ENCODE peak calls at places on chromosomes 2 and 18, in six cellular contexts. One of them, this sample, is unnamed.

GRCh38 chr2:39179974-39180960 is 59.4 kb upstream of the SOS1 start:
- DNase-seq in heart left ventricle: no peak
- DNase-seq in midbrain: no peak
- DNase-seq in iris pigment epithelial cell: no peak
- DNase-seq in GDM1: no peak
- DNase-seq in dermis microvascular lymphatic vessel endothelial cell: no peak
- DNase-seq in this sample: no peak

GRCh38 chr2:182504903-182505302 is 78.1 kb upstream of the PDE1A start:
- DNase-seq in dermis microvascular lymphatic vessel endothelial cell: no peak
- DNase-seq in GDM1: no peak
- DNase-seq in heart left ventricle: no peak
- DNase-seq in iris pigment epithelial cell: peak
- DNase-seq in midbrain: no peak
- DNase-seq in this sample: no peak

GRCh38 chr2:159202568-159203071 is 83.9 kb downstream of the WDSUB1 start:
- DNase-seq in heart left ventricle: no peak
- DNase-seq in midbrain: peak
- DNase-seq in dermis microvascular lymphatic vessel endothelial cell: no peak
- DNase-seq in iris pigment epithelial cell: peak
- DNase-seq in GDM1: no peak
- DNase-seq in this sample: no peak

GRCh38 chr2:98647636-98648035 is 39.2 kb downstream of the UNC50 start:
- DNase-seq in iris pigment epithelial cell: no peak
- DNase-seq in midbrain: no peak
- DNase-seq in dermis microvascular lymphatic vessel endothelial cell: no peak
- DNase-seq in GDM1: no peak
- DNase-seq in heart left ventricle: no peak
- DNase-seq in this sample: no peak

GRCh38 chr2:176324862-176325261 is 55.6 kb downstream of the MTX2 start:
- DNase-seq in heart left ventricle: no peak
- DNase-seq in GDM1: no peak
- DNase-seq in iris pigment epithelial cell: no peak
- DNase-seq in dermis microvascular lymphatic vessel endothelial cell: no peak
- DNase-seq in midbrain: no peak
- DNase-seq in this sample: no peak

GRCh38 chr2:134336352-134336751 is 82.5 kb downstream of the MGAT5 start:
- DNase-seq in dermis microvascular lymphatic vessel endothelial cell: no peak
- DNase-seq in heart left ventricle: no peak
- DNase-seq in midbrain: no peak
- DNase-seq in iris pigment epithelial cell: no peak
- DNase-seq in GDM1: no peak
- DNase-seq in this sample: no peak

GRCh38 chr18:23340661-23341060 is 112.4 kb upstream of the RIOK3 start:
- DNase-seq in heart left ventricle: no peak
- DNase-seq in GDM1: no peak
- DNase-seq in dermis microvascular lymphatic vessel endothelial cell: no peak
- DNase-seq in iris pigment epithelial cell: peak
- DNase-seq in midbrain: no peak
- DNase-seq in this sample: no peak

GRCh38 chr2:37389984-37390765 is 45.7 kb downstream of the QPCT start:
- DNase-seq in midbrain: no peak
- DNase-seq in heart left ventricle: no peak
- DNase-seq in dermis microvascular lymphatic vessel endothelial cell: peak
- DNase-seq in iris pigment epithelial cell: peak
- DNase-seq in GDM1: peak
- DNase-seq in this sample: no peak

GRCh38 chr2:84865181-84865783 is 15.6 kb downstream of the TRABD2A start:
- DNase-seq in heart left ventricle: no peak
- DNase-seq in midbrain: peak
- DNase-seq in dermis microvascular lymphatic vessel endothelial cell: no peak
- DNase-seq in GDM1: no peak
- DNase-seq in iris pigment epithelial cell: peak
- DNase-seq in this sample: no peak

GRCh38 chr18:7447629-7448028 is 119.5 kb upstream of the PTPRM start:
- DNase-seq in midbrain: no peak
- DNase-seq in GDM1: no peak
- DNase-seq in dermis microvascular lymphatic vessel endothelial cell: no peak
- DNase-seq in iris pigment epithelial cell: peak
- DNase-seq in heart left ventricle: no peak
- DNase-seq in this sample: no peak

GRCh38 chr2:30421551-30422436 is 25.3 kb upstream of the LCLAT1 start:
- DNase-seq in GDM1: no peak
- DNase-seq in iris pigment epithelial cell: peak
- DNase-seq in midbrain: no peak
- DNase-seq in dermis microvascular lymphatic vessel endothelial cell: no peak
- DNase-seq in heart left ventricle: no peak
- DNase-seq in this sample: no peak

GRCh38 chr2:26562811-26563645 is 78.1 kb downstream of the CIB4 start:
- DNase-seq in midbrain: peak
- DNase-seq in GDM1: no peak
- DNase-seq in iris pigment epithelial cell: peak
- DNase-seq in heart left ventricle: no peak
- DNase-seq in dermis microvascular lymphatic vessel endothelial cell: no peak
- DNase-seq in this sample: no peak

GRCh38 chr2:194559964-194560363 is 1097.1 kb upstream of the SLC39A10 start:
- DNase-seq in dermis microvascular lymphatic vessel endothelial cell: no peak
- DNase-seq in iris pigment epithelial cell: no peak
- DNase-seq in GDM1: no peak
- DNase-seq in heart left ventricle: no peak
- DNase-seq in midbrain: no peak
- DNase-seq in this sample: no peak

GRCh38 chr18:46148810-46149209 is 44.6 kb downstream of the HAUS1 start:
- DNase-seq in midbrain: peak
- DNase-seq in GDM1: peak
- DNase-seq in heart left ventricle: no peak
- DNase-seq in dermis microvascular lymphatic vessel endothelial cell: peak
- DNase-seq in iris pigment epithelial cell: peak
- DNase-seq in this sample: peak

GRCh38 chr2:1572638-1573037 is 159.4 kb downstream of the TPO start:
- DNase-seq in dermis microvascular lymphatic vessel endothelial cell: no peak
- DNase-seq in GDM1: no peak
- DNase-seq in iris pigment epithelial cell: no peak
- DNase-seq in heart left ventricle: peak
- DNase-seq in midbrain: no peak
- DNase-seq in this sample: no peak

GRCh38 chr2:151928380-151928779 is 100.2 kb upstream of the ARL5A start:
- DNase-seq in GDM1: no peak
- DNase-seq in iris pigment epithelial cell: peak
- DNase-seq in dermis microvascular lymphatic vessel endothelial cell: no peak
- DNase-seq in heart left ventricle: no peak
- DNase-seq in midbrain: no peak
- DNase-seq in this sample: no peak

GRCh38 chr2:241719093-241719492 is 15.3 kb upstream of the D2HGDH start:
- DNase-seq in dermis microvascular lymphatic vessel endothelial cell: no peak
- DNase-seq in GDM1: no peak
- DNase-seq in midbrain: no peak
- DNase-seq in heart left ventricle: no peak
- DNase-seq in iris pigment epithelial cell: no peak
- DNase-seq in this sample: no peak

GRCh38 chr2:241237047-241237446 is 48.6 kb downstream of the ANO7 start:
- DNase-seq in heart left ventricle: no peak
- DNase-seq in midbrain: no peak
- DNase-seq in iris pigment epithelial cell: no peak
- DNase-seq in dermis microvascular lymphatic vessel endothelial cell: no peak
- DNase-seq in GDM1: no peak
- DNase-seq in this sample: no peak

GRCh38 chr2:240987588-240987987 is 10.8 kb upstream of the SNED1 start:
- DNase-seq in iris pigment epithelial cell: no peak
- DNase-seq in midbrain: no peak
- DNase-seq in GDM1: no peak
- DNase-seq in dermis microvascular lymphatic vessel endothelial cell: no peak
- DNase-seq in heart left ventricle: peak
- DNase-seq in this sample: no peak

GRCh38 chr18:41972067-41973000 is 17.3 kb downstream of the PIK3C3 start:
- DNase-seq in heart left ventricle: no peak
- DNase-seq in iris pigment epithelial cell: peak
- DNase-seq in GDM1: no peak
- DNase-seq in dermis microvascular lymphatic vessel endothelial cell: no peak
- DNase-seq in midbrain: no peak
- DNase-seq in this sample: no peak

GRCh38 chr2:230877737-230878598 is 13.2 kb downstream of the ITM2C start:
- DNase-seq in iris pigment epithelial cell: no peak
- DNase-seq in GDM1: peak
- DNase-seq in heart left ventricle: peak
- DNase-seq in midbrain: no peak
- DNase-seq in dermis microvascular lymphatic vessel endothelial cell: no peak
- DNase-seq in this sample: no peak

GRCh38 chr2:25570161-25570840 is 103.1 kb downstream of the DTNB start:
- DNase-seq in midbrain: no peak
- DNase-seq in dermis microvascular lymphatic vessel endothelial cell: no peak
- DNase-seq in GDM1: no peak
- DNase-seq in iris pigment epithelial cell: peak
- DNase-seq in heart left ventricle: no peak
- DNase-seq in this sample: no peak

GRCh38 chr2:41129988-41130387 is 678.1 kb upstream of the SLC8A1 start:
- DNase-seq in GDM1: no peak
- DNase-seq in dermis microvascular lymphatic vessel endothelial cell: no peak
- DNase-seq in midbrain: no peak
- DNase-seq in iris pigment epithelial cell: no peak
- DNase-seq in heart left ventricle: no peak
- DNase-seq in this sample: no peak

GRCh38 chr2:134396493-134396892 is 142.6 kb downstream of the MGAT5 start:
- DNase-seq in heart left ventricle: no peak
- DNase-seq in dermis microvascular lymphatic vessel endothelial cell: no peak
- DNase-seq in GDM1: no peak
- DNase-seq in iris pigment epithelial cell: no peak
- DNase-seq in midbrain: peak
- DNase-seq in this sample: no peak

GRCh38 chr18:36203360-36203895 is 16.1 kb downstream of the MOCOS start:
- DNase-seq in iris pigment epithelial cell: no peak
- DNase-seq in midbrain: no peak
- DNase-seq in dermis microvascular lymphatic vessel endothelial cell: no peak
- DNase-seq in GDM1: no peak
- DNase-seq in heart left ventricle: no peak
- DNase-seq in this sample: peak

GRCh38 chr2:132797551-132797950 is 127.5 kb upstream of the LYPD1 start:
- DNase-seq in iris pigment epithelial cell: peak
- DNase-seq in heart left ventricle: no peak
- DNase-seq in midbrain: no peak
- DNase-seq in GDM1: no peak
- DNase-seq in dermis microvascular lymphatic vessel endothelial cell: no peak
- DNase-seq in this sample: no peak

GRCh38 chr18:46750626-46751025 is 6.2 kb downstream of the ST8SIA5 start:
- DNase-seq in midbrain: no peak
- DNase-seq in iris pigment epithelial cell: no peak
- DNase-seq in GDM1: no peak
- DNase-seq in heart left ventricle: no peak
- DNase-seq in dermis microvascular lymphatic vessel endothelial cell: no peak
- DNase-seq in this sample: no peak

GRCh38 chr18:79520473-79521390 is 125.0 kb downstream of the NFATC1 start:
- DNase-seq in dermis microvascular lymphatic vessel endothelial cell: no peak
- DNase-seq in heart left ventricle: no peak
- DNase-seq in midbrain: no peak
- DNase-seq in GDM1: no peak
- DNase-seq in iris pigment epithelial cell: no peak
- DNase-seq in this sample: no peak

GRCh38 chr2:203112342-203112741 is 97.7 kb downstream of the NBEAL1 start:
- DNase-seq in GDM1: no peak
- DNase-seq in dermis microvascular lymphatic vessel endothelial cell: no peak
- DNase-seq in heart left ventricle: no peak
- DNase-seq in iris pigment epithelial cell: no peak
- DNase-seq in midbrain: no peak
- DNase-seq in this sample: no peak

GRCh38 chr2:150476213-150476740 is 11.2 kb downstream of the RND3 start:
- DNase-seq in GDM1: no peak
- DNase-seq in dermis microvascular lymphatic vessel endothelial cell: no peak
- DNase-seq in heart left ventricle: no peak
- DNase-seq in iris pigment epithelial cell: peak
- DNase-seq in midbrain: no peak
- DNase-seq in this sample: no peak

This sample was measured in HEK293T.